ENCODE peak calls at places on chromosome 3, in four cellular contexts. J, H, T and I are unnamed samples.

GRCh38 chr3:36514171-36514570 is 133.9 kb downstream of the STAC start:
- DNase-seq in J (no peak), H (no peak), T (peak), I (peak)

GRCh38 chr3:27714692-27715453 is 7.2 kb downstream of the EOMES start:
- DNase-seq in J (no peak), H (no peak), T (peak), I (peak)

GRCh38 chr3:30184102-30184810 is 422.1 kb upstream of the TGFBR2 start:
- DNase-seq in J (no peak), H (no peak), T (no peak), I (no peak)

GRCh38 chr3:178982138-178982537 is 89.5 kb downstream of the ZMAT3 start:
- DNase-seq in J (peak), H (no peak), T (peak), I (peak)

GRCh38 chr3:173748140-173748539 is 350.6 kb downstream of the NLGN1 start:
- DNase-seq in J (no peak), H (no peak), T (no peak), I (no peak)

GRCh38 chr3:188076176-188076575 is 77.8 kb upstream of the LPP start:
- DNase-seq in J (no peak), H (peak), T (no peak), I (no peak)

GRCh38 chr3:14265246-14265962 is 86.8 kb downstream of the LSM3 start:
- DNase-seq in J (peak), H (no peak), T (peak), I (peak)

GRCh38 chr3:143170043-143170442 is 50.5 kb downstream of the CHST2 start:
- DNase-seq in J (no peak), H (no peak), T (no peak), I (no peak)

GRCh38 chr3:135992072-135992471 is 26.5 kb downstream of the PPP2R3A start:
- DNase-seq in J (no peak), H (no peak), T (peak), I (peak)

GRCh38 chr3:71728632-71729342 is 3.6 kb upstream of the EIF4E3 start:
- DNase-seq in J (peak), H (no peak), T (no peak), I (no peak)

GRCh38 chr3:30256474-30256873 is 349.9 kb upstream of the TGFBR2 start:
- DNase-seq in J (no peak), H (no peak), T (no peak), I (no peak)

GRCh38 chr3:101381809-101382208 is 61.4 kb upstream of the IMPG2 start:
- DNase-seq in J (peak), H (no peak), T (peak), I (peak)

GRCh38 chr3:170768334-170768801 is 101.6 kb downstream of the RPL22L1 start:
- DNase-seq in J (no peak), H (no peak), T (no peak), I (no peak)

GRCh38 chr3:115042351-115042750 is 104.7 kb downstream of the ZBTB20 start:
- DNase-seq in J (no peak), H (no peak), T (no peak), I (no peak)

GRCh38 chr3:117444175-117444574 is 734.6 kb downstream of the TUSC7 start:
- DNase-seq in J (no peak), H (no peak), T (no peak), I (no peak)

GRCh38 chr3:182795383-182795782 is 2.1 kb downstream of the ATP11B start:
- DNase-seq in J (peak), H (no peak), T (peak), I (peak)

GRCh38 chr3:141122455-141123030 is 71.4 kb downstream of the SPSB4 start:
- DNase-seq in J (no peak), H (no peak), T (no peak), I (no peak)

GRCh38 chr3:180962530-180962929 is 27.0 kb downstream of the DNAJC19 start:
- DNase-seq in J (no peak), H (no peak), T (no peak), I (no peak)

GRCh38 chr3:4355401-4356224 is 52.4 kb downstream of the SETMAR start:
- DNase-seq in J (no peak), H (peak), T (no peak), I (no peak)

GRCh38 chr3:78728406-78729145 is 1039.2 kb downstream of the ROBO1 start:
- DNase-seq in J (peak), H (peak), T (no peak), I (peak)

GRCh38 chr3:40504636-40505430 is 1.0 kb upstream of the ZNF620 start:
- DNase-seq in J (no peak), H (peak), T (peak), I (peak)

GRCh38 chr3:197216169-197216860 is 82.1 kb downstream of the DLG1 start:
- DNase-seq in J (no peak), H (no peak), T (peak), I (no peak)

GRCh38 chr3:23319913-23320312 is 116.8 kb downstream of the UBE2E2 start:
- DNase-seq in J (peak), H (no peak), T (no peak), I (no peak)

GRCh38 chr3:104291437-104291851 is 1075.3 kb upstream of the ALCAM start:
- DNase-seq in J (peak), H (no peak), T (no peak), I (peak)

GRCh38 chr3:17928502-17929145 is 186.2 kb upstream of the TBC1D5 start:
- DNase-seq in J (no peak), H (no peak), T (no peak), I (no peak)

GRCh38 chr3:189298469-189299375 is 127.0 kb downstream of the TPRG1 start:
- DNase-seq in J (no peak), H (no peak), T (peak), I (peak)

GRCh38 chr3:83968386-83968785 is 990.4 kb upstream of the CADM2 start:
- DNase-seq in J (peak), H (no peak), T (peak), I (no peak)

GRCh38 chr3:30354513-30354912 is 251.9 kb upstream of the TGFBR2 start:
- DNase-seq in J (no peak), H (no peak), T (no peak), I (no peak)

GRCh38 chr3:177427096-177427495 is 229.8 kb upstream of the TBL1XR1 start:
- DNase-seq in J (peak), H (no peak), T (no peak), I (no peak)

GRCh38 chr3:193775421-193776077 is 182.5 kb downstream of the OPA1 start:
- DNase-seq in J (no peak), H (no peak), T (no peak), I (no peak)

GRCh38 chr3:55077726-55078125 is 149.9 kb upstream of the LRTM1 start:
- DNase-seq in J (no peak), H (no peak), T (no peak), I (no peak)

GRCh38 chr3:167740961-167741587 is 5.6 kb downstream of the SERPINI1 start:
- DNase-seq in J (peak), H (no peak), T (peak), I (peak)

GRCh38 chr3:172564499-172564898 is 41.3 kb upstream of the TNFSF10 start:
- DNase-seq in J (no peak), H (no peak), T (no peak), I (no peak)

GRCh38 chr3:124584552-124585391 is 145.5 kb upstream of the UMPS start:
- DNase-seq in J (peak), H (peak), T (peak), I (peak)

GRCh38 chr3:171284308-171285075 is 175.7 kb downstream of the TNIK start:
- DNase-seq in J (peak), H (no peak), T (peak), I (peak)

GRCh38 chr3:174162550-174162949 is 696.6 kb upstream of the NAALADL2 start:
- DNase-seq in J (no peak), H (no peak), T (no peak), I (peak)

GRCh38 chr3:65343736-65344135 is 655.9 kb upstream of the ADAMTS9 start:
- DNase-seq in J (no peak), H (no peak), T (no peak), I (no peak)

GRCh38 chr3:61894988-61895935 is 333.9 kb downstream of the PTPRG start:
- DNase-seq in J (peak), H (peak), T (peak), I (peak)
- H3K4me3 ChIP-seq in J (no peak), H (no peak), T (no peak), I (no peak)

GRCh38 chr3:49901351-49902339 is 2.0 kb downstream of the MST1R start:
- DNase-seq in J (peak), H (no peak), T (peak), I (peak)
- H3K4me3 ChIP-seq in J (no peak), H (no peak), T (peak), I (peak)

GRCh38 chr3:195268608-195269309 is 2.2 kb downstream of the XXYLT1 start:
- DNase-seq in J (no peak), H (no peak), T (no peak), I (no peak)
- H3K4me3 ChIP-seq in J (no peak), H (no peak), T (peak), I (no peak)

GRCh38 chr3:52313188-52313773 is 2.8 kb upstream of the DNAH1 start:
- DNase-seq in J (peak), H (no peak), T (no peak), I (no peak)

GRCh38 chr3:52311567-52312119 is 4.5 kb upstream of the DNAH1 start:
- DNase-seq in J (no peak), H (no peak), T (no peak), I (no peak)

GRCh38 chr3:52315006-52315405 is 1.1 kb upstream of the DNAH1 start:
- DNase-seq in J (no peak), H (no peak), T (no peak), I (no peak)

GRCh38 chr3:52314495-52314894 is 1.6 kb upstream of the DNAH1 start:
- DNase-seq in J (no peak), H (no peak), T (no peak), I (no peak)

GRCh38 chr3:52313774-52314188 is 2.3 kb upstream of the DNAH1 start:
- DNase-seq in J (peak), H (no peak), T (peak), I (no peak)
- H3K4me3 ChIP-seq in J (peak), H (no peak), T (no peak), I (no peak)

DNA sequence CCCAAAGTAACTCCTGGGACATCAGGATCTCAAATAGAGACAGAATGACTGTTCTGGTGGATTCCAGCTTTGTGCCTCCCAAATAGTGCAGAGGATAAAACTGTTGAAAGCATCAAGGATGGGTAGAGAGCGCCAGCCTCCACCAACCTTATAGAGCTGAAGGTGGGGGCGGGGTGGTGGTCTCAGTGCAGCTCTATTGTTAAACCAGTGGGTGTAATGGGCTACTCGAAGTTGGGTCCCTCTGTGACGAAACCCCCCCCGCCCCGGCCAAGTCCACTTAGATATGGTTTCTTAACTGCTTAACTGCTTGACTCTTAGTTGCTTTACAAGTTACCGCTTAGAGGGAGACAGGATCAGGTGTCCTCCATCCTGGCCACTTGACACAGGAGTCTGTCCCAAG is 22.7 kb downstream of the DHX30 start:
- DNase-seq in J (no peak), H (no peak), T (no peak), I (no peak)
- H3K4me3 ChIP-seq in J (peak), H (peak), T (peak), I (peak)

GRCh38 chr3:70072180-70072579 is 72.6 kb downstream of the SAMMSON start:
- DNase-seq in J (no peak), H (no peak), T (no peak), I (no peak)
- H3K4me3 ChIP-seq in J (no peak), H (peak), T (no peak), I (no peak)

GRCh38 chr3:122973893-122974615 is 53.5 kb downstream of the SEMA5B start:
- DNase-seq in J (no peak), H (no peak), T (no peak), I (no peak)

GRCh38 chr3:122977645-122978466 is 49.7 kb downstream of the SEMA5B start:
- DNase-seq in J (no peak), H (no peak), T (peak), I (peak)

GRCh38 chr3:122974764-122975162 is 52.8 kb downstream of the SEMA5B start:
- DNase-seq in J (no peak), H (no peak), T (peak), I (peak)

GRCh38 chr3:122975163-122975923 is 52.2 kb downstream of the SEMA5B start:
- DNase-seq in J (no peak), H (no peak), T (peak), I (peak)

GRCh38 chr3:122975924-122976293 is 51.7 kb downstream of the SEMA5B start:
- DNase-seq in J (peak), H (no peak), T (no peak), I (no peak)
- H3K4me3 ChIP-seq in J (no peak), H (no peak), T (no peak), I (no peak)

GRCh38 chr3:16112910-16113504 is 61.5 kb upstream of the GALNT15 start:
- DNase-seq in J (no peak), H (no peak), T (peak), I (peak)
- H3K4me3 ChIP-seq in J (no peak), H (no peak), T (no peak), I (no peak)